ENCODE peak calls at places on chromosomes 5 and 9, in six cellular contexts. P is IMR-90, V is H1, X is H9, Q is mesendoderm, M is mesenchymal stem cell. Y is an unnamed sample.

GRCh38 chr9:129143461-129143927 is 32.3 kb downstream of the PTPA start:
- DNase-seq in P (peak), V (no peak), X (peak), Q (peak), M (peak), Y (no peak)

GRCh38 chr5:161720460-161720859 is 34.9 kb downstream of the GABRA6 start:
- DNase-seq in P (no peak), V (no peak), X (no peak), Q (no peak), M (no peak), Y (no peak)

GRCh38 chr5:3411363-3411762 is 184.3 kb upstream of the IRX1 start:
- DNase-seq in P (no peak), V (no peak), X (no peak), Q (no peak), M (no peak), Y (no peak)

GRCh38 chr5:56951946-56952691 is at the start of gene MIER3:
- DNase-seq in P (peak), V (peak), X (peak), Q (peak), M (peak), Y (peak)

GRCh38 chr9:6426117-6426516 is 13.1 kb downstream of the UHRF2 start:
- DNase-seq in P (peak), V (no peak), X (no peak), Q (no peak), M (no peak), Y (no peak)

GRCh38 chr9:36136894-36137391 is 410 bp downstream of the GLIPR2 start:
- DNase-seq in P (no peak), V (peak), X (no peak), Q (peak), M (no peak), Y (no peak)

GRCh38 chr9:134887219-134887618 is 6.6 kb downstream of the FCN2 start:
- DNase-seq in P (no peak), V (no peak), X (no peak), Q (no peak), M (no peak), Y (no peak)

GRCh38 chr5:40480392-40480791 is 199.3 kb upstream of the PTGER4 start:
- DNase-seq in P (no peak), V (no peak), X (no peak), Q (no peak), M (no peak), Y (no peak)

GRCh38 chr5:95664204-95664786 is 17.7 kb downstream of the RFESD start:
- DNase-seq in P (peak), V (no peak), X (no peak), Q (peak), M (peak), Y (peak)

GRCh38 chr5:534006-534742 is 9.9 kb upstream of the SLC9A3 start:
- DNase-seq in P (no peak), V (no peak), X (no peak), Q (no peak), M (no peak), Y (no peak)

GRCh38 chr5:80072103-80073073 is 37.2 kb downstream of the THBS4 start:
- DNase-seq in P (peak), V (no peak), X (no peak), Q (no peak), M (no peak), Y (no peak)

GRCh38 chr5:55226027-55226933 is 835 bp downstream of the MCIDAS start:
- DNase-seq in P (peak), V (peak), X (peak), Q (peak), M (peak), Y (peak)

GRCh38 chr5:62608529-62609511 is 30.2 kb downstream of the LRRC70 start:
- DNase-seq in P (no peak), V (no peak), X (no peak), Q (no peak), M (no peak), Y (no peak)

GRCh38 chr9:24257726-24258125 is 288.0 kb downstream of the IZUMO3 start:
- DNase-seq in P (no peak), V (no peak), X (no peak), Q (no peak), M (no peak), Y (no peak)

GRCh38 chr9:134704499-134704898 is 62.9 kb downstream of the COL5A1 start:
- DNase-seq in P (no peak), V (no peak), X (no peak), Q (no peak), M (no peak), Y (no peak)

GRCh38 chr5:87361031-87361443 is 51.7 kb downstream of the CCNH start:
- DNase-seq in P (peak), V (no peak), X (no peak), Q (no peak), M (peak), Y (no peak)

GRCh38 chr5:154092356-154092755 is 53.6 kb downstream of the MFAP3 start:
- DNase-seq in P (peak), V (no peak), X (no peak), Q (peak), M (peak), Y (no peak)

GRCh38 chr9:89420397-89420796 is 77.5 kb downstream of the SEMA4D start:
- DNase-seq in P (no peak), V (no peak), X (no peak), Q (no peak), M (no peak), Y (no peak)

GRCh38 chr5:132484386-132484715 is 6.2 kb downstream of the IRF1 start:
- DNase-seq in P (no peak), V (no peak), X (no peak), Q (no peak), M (no peak), Y (no peak)

GRCh38 chr5:179294891-179295777 is 50.1 kb downstream of the ADAMTS2 start:
- DNase-seq in P (no peak), V (no peak), X (no peak), Q (no peak), M (peak), Y (no peak)

GRCh38 chr5:155092318-155092717 is 78.8 kb downstream of the KIF4B start:
- DNase-seq in P (no peak), V (no peak), X (no peak), Q (no peak), M (no peak), Y (no peak)

GRCh38 chr9:107228648-107229047 is 54.4 kb upstream of the RAD23B start:
- DNase-seq in P (no peak), V (no peak), X (no peak), Q (no peak), M (no peak), Y (no peak)

GRCh38 chr9:22413884-22414283 is 32.7 kb upstream of the DMRTA1 start:
- DNase-seq in P (no peak), V (no peak), X (no peak), Q (no peak), M (no peak), Y (no peak)

GRCh38 chr9:134083451-134083850 is 15.6 kb upstream of the BRD3 start:
- DNase-seq in P (no peak), V (no peak), X (no peak), Q (no peak), M (no peak), Y (no peak)

GRCh38 chr5:102583663-102584062 is 84.9 kb upstream of the SLCO6A1 start:
- DNase-seq in P (peak), V (no peak), X (no peak), Q (no peak), M (peak), Y (no peak)

GRCh38 chr5:16350816-16351215 is 114.8 kb downstream of the ZNF622 start:
- DNase-seq in P (no peak), V (no peak), X (no peak), Q (no peak), M (no peak), Y (no peak)

GRCh38 chr5:112860929-112861637 is at the start of gene SRP19:
- DNase-seq in P (peak), V (peak), X (peak), Q (peak), M (peak), Y (peak)
- H4K8ac ChIP-seq in P (peak), V (peak), X (no peak), Q (peak), M (peak), Y (no peak)

GRCh38 chr9:119047513-119047912 is 321.7 kb downstream of the BRINP1 start:
- DNase-seq in P (no peak), V (no peak), X (no peak), Q (no peak), M (no peak), Y (no peak)

GRCh38 chr9:119044801-119045200 is 324.4 kb downstream of the BRINP1 start:
- DNase-seq in P (no peak), V (no peak), X (no peak), Q (peak), M (peak), Y (peak)

GRCh38 chr9:119043996-119044395 is 325.2 kb downstream of the BRINP1 start:
- DNase-seq in P (no peak), V (no peak), X (no peak), Q (no peak), M (no peak), Y (no peak)
- H2BK15ac ChIP-seq in P (no peak), V (no peak), X (no peak), Q (peak), M (no peak), Y (no peak)

GRCh38 chr5:31407921-31408714 is 123.8 kb downstream of the DROSHA start:
- DNase-seq in P (peak), V (no peak), X (no peak), Q (no peak), M (peak), Y (no peak)

GRCh38 chr5:31408814-31409213 is 123.1 kb downstream of the DROSHA start:
- DNase-seq in P (peak), V (no peak), X (no peak), Q (peak), M (peak), Y (no peak)

GRCh38 chr5:31401691-31402090 is 130.2 kb downstream of the DROSHA start:
- DNase-seq in P (no peak), V (no peak), X (no peak), Q (no peak), M (no peak), Y (no peak)

GRCh38 chr5:31410089-31410488 is 121.8 kb downstream of the DROSHA start:
- DNase-seq in P (no peak), V (no peak), X (no peak), Q (no peak), M (no peak), Y (no peak)

GRCh38 chr5:31404325-31404724 is 127.6 kb downstream of the DROSHA start:
- DNase-seq in P (no peak), V (no peak), X (no peak), Q (no peak), M (no peak), Y (no peak)
- H4K8ac ChIP-seq in P (no peak), V (no peak), X (no peak), Q (no peak), M (no peak), Y (no peak)

DNA sequence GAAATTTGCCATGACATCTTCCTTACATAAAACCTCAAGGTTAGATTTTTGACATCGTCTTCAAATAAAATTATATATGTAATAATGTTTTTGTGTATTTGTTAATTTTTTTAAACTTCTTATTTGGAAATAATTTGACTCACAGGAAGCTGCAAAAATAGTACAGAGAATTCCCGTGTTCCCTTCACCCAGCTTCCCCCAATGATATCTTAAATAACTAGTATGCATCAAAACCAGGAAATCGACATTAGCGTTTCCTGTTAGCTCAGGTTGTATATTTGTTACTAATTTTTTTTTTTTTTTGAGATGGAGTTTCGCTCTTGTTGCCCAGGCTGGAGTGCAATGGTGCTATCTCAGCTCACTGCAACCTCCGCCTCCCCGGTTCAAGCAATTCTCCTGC is 86.3 kb upstream of the SPRY4 start:
- DNase-seq in P (no peak), V (no peak), X (no peak), Q (no peak), M (no peak), Y (no peak)
- H2BK15ac ChIP-seq in P (no peak), V (no peak), X (no peak), Q (no peak), M (no peak), Y (no peak)